ENCODE peak calls at places on chromosomes 13 and 19, in ten cellular contexts. T is Caco-2; Q is right cardiac atrium; C is heart right ventricle; P is ureter; O is activated naive CD4-positive, alpha-beta T cell; F is Calu3; R is HTR-8/SVneo; M is mucosa of descending colon; J is stimulated activated naive CD8-positive, alpha-beta T cell treated with anti-CD3 and anti-CD28 coated beads, Interleukin-15, amount 100 ng/mL, for 72 hours. Y is an unnamed sample.

GRCh38 chr19:7247160-7247559 is 47.1 kb downstream of the INSR start:
- DNase-seq in R (no peak), C (no peak), T (no peak), Q (no peak), P (no peak), O (no peak), M (peak), J (no peak), F (peak), Y (no peak)

GRCh38 chr19:42193706-42194105 is 23.8 kb downstream of the DEDD2 start:
- DNase-seq in R (no peak), J (no peak), C (no peak), T (no peak), M (no peak), F (no peak), O (no peak), P (no peak), Q (no peak), Y (no peak)

GRCh38 chr13:20410726-20411125 is 114.9 kb downstream of the CRYL1 start:
- DNase-seq in J (no peak), M (no peak), T (no peak), C (no peak), P (no peak), F (no peak), Q (no peak), O (no peak), R (no peak), Y (no peak)

GRCh38 chr19:1819976-1820255 is 7.8 kb upstream of the ATP8B3 start:
- DNase-seq in J (no peak), F (no peak), T (no peak), C (no peak), P (no peak), O (no peak), Q (no peak), R (no peak), M (no peak), Y (no peak)

GRCh38 chr13:99085139-99085845 is 107.4 kb upstream of the DOCK9 start:
- DNase-seq in P (no peak), R (no peak), Q (no peak), J (no peak), C (no peak), F (no peak), T (no peak), O (no peak), M (peak), Y (peak)

GRCh38 chr13:110379905-110380341 is 72.8 kb downstream of the COL4A2 start:
- DNase-seq in P (no peak), M (no peak), T (peak), J (no peak), O (no peak), F (peak), C (no peak), R (no peak), Q (peak), Y (peak)

GRCh38 chr13:114154476-114154875 is 22.1 kb upstream of the RASA3 start:
- DNase-seq in R (no peak), M (no peak), C (no peak), O (no peak), T (no peak), Q (no peak), F (no peak), J (no peak), P (no peak), Y (no peak)

GRCh38 chr13:106259928-106260327 is 275.5 kb downstream of the EFNB2 start:
- DNase-seq in O (no peak), F (no peak), Q (no peak), P (no peak), R (no peak), M (no peak), J (no peak), T (no peak), C (no peak), Y (no peak)

GRCh38 chr19:55342044-55342531 is 2.4 kb downstream of the KMT5C start:
- DNase-seq in R (no peak), Q (peak), T (no peak), J (no peak), M (no peak), C (no peak), F (no peak), O (no peak), P (no peak), Y (no peak)

GRCh38 chr19:38290631-38291147 is 13.4 kb upstream of the C19orf33 start:
- DNase-seq in P (peak), C (no peak), O (no peak), F (peak), Q (no peak), T (no peak), M (no peak), R (no peak), J (no peak), Y (peak)

GRCh38 chr19:8607386-8607785 is 3.1 kb downstream of the ADAMTS10 start:
- DNase-seq in Q (peak), C (peak), M (no peak), R (no peak), O (no peak), T (no peak), J (no peak), F (no peak), P (no peak), Y (no peak)

Y was measured in mesenchymal stem cell.